ENCODE peak calls at places on chromosomes 7 and 10, in eight cellular contexts. One of them, this sample, is unnamed.

GRCh38 chr10:61898435-61898778 is 3.1 kb upstream of the ARID5B start:
- DNase-seq in mesothelial cell of epicardium: no peak
- DNase-seq in transverse colon: no peak
- DNase-seq in prostate gland: no peak
- DNase-seq in fibroblast of pulmonary artery: no peak
- DNase-seq in PC-3: peak
- DNase-seq in PC-9: no peak
- DNase-seq in kidney epithelial cell: no peak
- DNase-seq in this sample: no peak

GRCh38 chr7:47647213-47647985 is 65.5 kb upstream of the TNS3 start:
- DNase-seq in transverse colon: no peak
- DNase-seq in PC-3: no peak
- DNase-seq in kidney epithelial cell: no peak
- DNase-seq in fibroblast of pulmonary artery: no peak
- DNase-seq in PC-9: no peak
- DNase-seq in prostate gland: no peak
- DNase-seq in mesothelial cell of epicardium: no peak
- DNase-seq in this sample: no peak

GRCh38 chr7:148819697-148820332 is 64.3 kb downstream of the EZH2 start:
- DNase-seq in mesothelial cell of epicardium: no peak
- DNase-seq in kidney epithelial cell: no peak
- DNase-seq in PC-3: peak
- DNase-seq in prostate gland: no peak
- DNase-seq in transverse colon: no peak
- DNase-seq in fibroblast of pulmonary artery: peak
- DNase-seq in PC-9: peak
- DNase-seq in this sample: no peak

GRCh38 chr10:44267007-44267406 is 117.9 kb downstream of the CXCL12 start:
- DNase-seq in PC-9: no peak
- DNase-seq in mesothelial cell of epicardium: no peak
- DNase-seq in PC-3: no peak
- DNase-seq in fibroblast of pulmonary artery: no peak
- DNase-seq in transverse colon: no peak
- DNase-seq in prostate gland: no peak
- DNase-seq in kidney epithelial cell: no peak
- DNase-seq in this sample: no peak

GRCh38 chr10:29157321-29157720 is 131.5 kb upstream of the LYZL1 start:
- DNase-seq in PC-9: no peak
- DNase-seq in mesothelial cell of epicardium: no peak
- DNase-seq in fibroblast of pulmonary artery: no peak
- DNase-seq in prostate gland: no peak
- DNase-seq in transverse colon: no peak
- DNase-seq in kidney epithelial cell: no peak
- DNase-seq in PC-3: no peak
- DNase-seq in this sample: no peak

GRCh38 chr7:92815412-92815811 is 21.0 kb downstream of the CDK6 start:
- DNase-seq in transverse colon: no peak
- DNase-seq in prostate gland: no peak
- DNase-seq in PC-3: no peak
- DNase-seq in PC-9: no peak
- DNase-seq in mesothelial cell of epicardium: no peak
- DNase-seq in kidney epithelial cell: no peak
- DNase-seq in fibroblast of pulmonary artery: no peak
- DNase-seq in this sample: no peak

GRCh38 chr10:93063977-93064660 is 3.5 kb downstream of the CYP26C1 start:
- DNase-seq in fibroblast of pulmonary artery: no peak
- DNase-seq in PC-3: no peak
- DNase-seq in kidney epithelial cell: no peak
- DNase-seq in PC-9: no peak
- DNase-seq in transverse colon: no peak
- DNase-seq in mesothelial cell of epicardium: no peak
- DNase-seq in prostate gland: no peak
- DNase-seq in this sample: no peak

GRCh38 chr7:10918093-10918590 is 55.5 kb upstream of the PHF14 start:
- DNase-seq in PC-9: no peak
- DNase-seq in kidney epithelial cell: no peak
- DNase-seq in prostate gland: no peak
- DNase-seq in fibroblast of pulmonary artery: no peak
- DNase-seq in mesothelial cell of epicardium: no peak
- DNase-seq in PC-3: no peak
- DNase-seq in transverse colon: no peak
- DNase-seq in this sample: no peak

GRCh38 chr7:95545666-95546065 is 50.6 kb downstream of the PDK4 start:
- DNase-seq in mesothelial cell of epicardium: no peak
- DNase-seq in prostate gland: no peak
- DNase-seq in fibroblast of pulmonary artery: no peak
- DNase-seq in PC-9: no peak
- DNase-seq in PC-3: no peak
- DNase-seq in kidney epithelial cell: no peak
- DNase-seq in transverse colon: no peak
- DNase-seq in this sample: no peak

GRCh38 chr7:123905714-123906113 is 19.3 kb upstream of the SPAM1 start:
- DNase-seq in prostate gland: no peak
- DNase-seq in transverse colon: no peak
- DNase-seq in kidney epithelial cell: no peak
- DNase-seq in fibroblast of pulmonary artery: no peak
- DNase-seq in mesothelial cell of epicardium: no peak
- DNase-seq in PC-3: no peak
- DNase-seq in PC-9: no peak
- DNase-seq in this sample: no peak

GRCh38 chr7:22665816-22666375 is 61.1 kb upstream of the IL6 start:
- DNase-seq in PC-9: peak
- DNase-seq in PC-3: peak
- DNase-seq in transverse colon: no peak
- DNase-seq in prostate gland: no peak
- DNase-seq in mesothelial cell of epicardium: no peak
- DNase-seq in kidney epithelial cell: no peak
- DNase-seq in fibroblast of pulmonary artery: no peak
- DNase-seq in this sample: no peak

GRCh38 chr10:93386496-93387369 is 95.4 kb downstream of the MYOF start:
- DNase-seq in fibroblast of pulmonary artery: no peak
- DNase-seq in kidney epithelial cell: no peak
- DNase-seq in PC-9: no peak
- DNase-seq in transverse colon: no peak
- DNase-seq in PC-3: no peak
- DNase-seq in mesothelial cell of epicardium: no peak
- DNase-seq in prostate gland: no peak
- DNase-seq in this sample: no peak

GRCh38 chr7:1136841-1137516 is 23.0 kb downstream of the ZFAND2A start:
- DNase-seq in fibroblast of pulmonary artery: no peak
- DNase-seq in PC-9: no peak
- DNase-seq in kidney epithelial cell: no peak
- DNase-seq in mesothelial cell of epicardium: no peak
- DNase-seq in PC-3: peak
- DNase-seq in prostate gland: no peak
- DNase-seq in transverse colon: no peak
- DNase-seq in this sample: no peak

GRCh38 chr7:30708983-30709382 is 26.7 kb upstream of the CRHR2 start:
- DNase-seq in transverse colon: no peak
- DNase-seq in kidney epithelial cell: no peak
- DNase-seq in prostate gland: no peak
- DNase-seq in PC-3: no peak
- DNase-seq in mesothelial cell of epicardium: no peak
- DNase-seq in fibroblast of pulmonary artery: peak
- DNase-seq in PC-9: no peak
- DNase-seq in this sample: no peak

GRCh38 chr7:155211761-155212160 is 85.9 kb upstream of the INSIG1 start:
- DNase-seq in fibroblast of pulmonary artery: no peak
- DNase-seq in mesothelial cell of epicardium: no peak
- DNase-seq in prostate gland: no peak
- DNase-seq in kidney epithelial cell: no peak
- DNase-seq in PC-9: no peak
- DNase-seq in PC-3: no peak
- DNase-seq in transverse colon: no peak
- DNase-seq in this sample: no peak

GRCh38 chr7:128874140-128875031 is 11.7 kb downstream of the ATP6V1F start:
- DNase-seq in transverse colon: peak
- DNase-seq in mesothelial cell of epicardium: no peak
- DNase-seq in prostate gland: no peak
- DNase-seq in fibroblast of pulmonary artery: no peak
- DNase-seq in PC-9: no peak
- DNase-seq in kidney epithelial cell: no peak
- DNase-seq in PC-3: peak
- DNase-seq in this sample: no peak

GRCh38 chr7:158295966-158296797 is 291.4 kb downstream of the PTPRN2 start:
- DNase-seq in mesothelial cell of epicardium: no peak
- DNase-seq in fibroblast of pulmonary artery: no peak
- DNase-seq in kidney epithelial cell: no peak
- DNase-seq in transverse colon: no peak
- DNase-seq in PC-3: no peak
- DNase-seq in PC-9: no peak
- DNase-seq in prostate gland: no peak
- DNase-seq in this sample: no peak

GRCh38 chr7:155001756-155002410 is 1.0 kb downstream of the PAXIP1 start:
- DNase-seq in kidney epithelial cell: no peak
- DNase-seq in PC-3: peak
- DNase-seq in prostate gland: no peak
- DNase-seq in PC-9: no peak
- DNase-seq in transverse colon: no peak
- DNase-seq in mesothelial cell of epicardium: no peak
- DNase-seq in fibroblast of pulmonary artery: peak
- DNase-seq in this sample: no peak

GRCh38 chr7:149707448-149707886 is 65.9 kb downstream of the ZNF467 start:
- DNase-seq in PC-9: peak
- DNase-seq in PC-3: peak
- DNase-seq in transverse colon: no peak
- DNase-seq in mesothelial cell of epicardium: no peak
- DNase-seq in fibroblast of pulmonary artery: no peak
- DNase-seq in prostate gland: no peak
- DNase-seq in kidney epithelial cell: no peak
- DNase-seq in this sample: no peak

GRCh38 chr10:23556727-23557440 is 118.0 kb downstream of the OTUD1 start:
- DNase-seq in PC-9: no peak
- DNase-seq in prostate gland: no peak
- DNase-seq in mesothelial cell of epicardium: no peak
- DNase-seq in kidney epithelial cell: peak
- DNase-seq in transverse colon: no peak
- DNase-seq in fibroblast of pulmonary artery: peak
- DNase-seq in PC-3: peak
- DNase-seq in this sample: no peak

GRCh38 chr7:37047260-37047659 is 323.0 kb upstream of the AOAH start:
- DNase-seq in transverse colon: no peak
- DNase-seq in fibroblast of pulmonary artery: no peak
- DNase-seq in prostate gland: no peak
- DNase-seq in kidney epithelial cell: no peak
- DNase-seq in PC-3: peak
- DNase-seq in mesothelial cell of epicardium: no peak
- DNase-seq in PC-9: peak
- DNase-seq in this sample: no peak

GRCh38 chr7:20330176-20330796 is 414 bp upstream of the ITGB8 start:
- DNase-seq in mesothelial cell of epicardium: peak
- DNase-seq in fibroblast of pulmonary artery: peak
- DNase-seq in PC-3: peak
- DNase-seq in transverse colon: peak
- DNase-seq in kidney epithelial cell: peak
- DNase-seq in prostate gland: peak
- DNase-seq in PC-9: peak
- DNase-seq in this sample: no peak

GRCh38 chr10:127911218-127911866 is 4.4 kb downstream of the PTPRE start:
- DNase-seq in fibroblast of pulmonary artery: no peak
- DNase-seq in prostate gland: no peak
- DNase-seq in transverse colon: no peak
- DNase-seq in kidney epithelial cell: no peak
- DNase-seq in mesothelial cell of epicardium: no peak
- DNase-seq in PC-9: no peak
- DNase-seq in PC-3: no peak
- DNase-seq in this sample: no peak

GRCh38 chr7:82284936-82285519 is 158.5 kb downstream of the CACNA2D1 start:
- DNase-seq in prostate gland: no peak
- DNase-seq in mesothelial cell of epicardium: no peak
- DNase-seq in fibroblast of pulmonary artery: no peak
- DNase-seq in PC-9: no peak
- DNase-seq in PC-3: no peak
- DNase-seq in kidney epithelial cell: no peak
- DNase-seq in transverse colon: no peak
- DNase-seq in this sample: no peak

GRCh38 chr7:118918556-118918955 is 694.1 kb downstream of the ANKRD7 start:
- DNase-seq in kidney epithelial cell: peak
- DNase-seq in PC-9: peak
- DNase-seq in PC-3: peak
- DNase-seq in transverse colon: no peak
- DNase-seq in mesothelial cell of epicardium: no peak
- DNase-seq in fibroblast of pulmonary artery: peak
- DNase-seq in prostate gland: no peak
- DNase-seq in this sample: peak
- TF ChIP-seq CTCF in kidney epithelial cell: peak
- TF ChIP-seq CTCF in PC-9: peak
- TF ChIP-seq CTCF in PC-3: peak
- TF ChIP-seq CTCF in transverse colon: no peak
- TF ChIP-seq CTCF in mesothelial cell of epicardium: no peak
- TF ChIP-seq CTCF in fibroblast of pulmonary artery: no peak
- TF ChIP-seq CTCF in prostate gland: no peak
- TF ChIP-seq CTCF in this sample: peak

GRCh38 chr10:84574101-84574500 is 245.7 kb downstream of the CCSER2 start:
- DNase-seq in kidney epithelial cell: no peak
- DNase-seq in mesothelial cell of epicardium: no peak
- DNase-seq in transverse colon: no peak
- DNase-seq in prostate gland: no peak
- DNase-seq in PC-9: no peak
- DNase-seq in PC-3: peak
- DNase-seq in fibroblast of pulmonary artery: no peak
- DNase-seq in this sample: no peak
- TF ChIP-seq CTCF in kidney epithelial cell: no peak
- TF ChIP-seq CTCF in mesothelial cell of epicardium: no peak
- TF ChIP-seq CTCF in transverse colon: no peak
- TF ChIP-seq CTCF in prostate gland: no peak
- TF ChIP-seq CTCF in PC-9: peak
- TF ChIP-seq CTCF in PC-3: peak
- TF ChIP-seq CTCF in fibroblast of pulmonary artery: peak
- TF ChIP-seq CTCF in this sample: no peak

GRCh38 chr7:100687740-100688592 is 6.1 kb downstream of the GIGYF1 start:
- DNase-seq in prostate gland: no peak
- DNase-seq in fibroblast of pulmonary artery: no peak
- DNase-seq in PC-9: no peak
- DNase-seq in mesothelial cell of epicardium: no peak
- DNase-seq in PC-3: no peak
- DNase-seq in kidney epithelial cell: no peak
- DNase-seq in transverse colon: no peak
- DNase-seq in this sample: peak
- TF ChIP-seq CTCF in prostate gland: no peak
- TF ChIP-seq CTCF in fibroblast of pulmonary artery: no peak
- TF ChIP-seq CTCF in PC-9: no peak
- TF ChIP-seq CTCF in mesothelial cell of epicardium: no peak
- TF ChIP-seq CTCF in PC-3: no peak
- TF ChIP-seq CTCF in kidney epithelial cell: no peak
- TF ChIP-seq CTCF in transverse colon: no peak
- TF ChIP-seq CTCF in this sample: no peak

DNA sequence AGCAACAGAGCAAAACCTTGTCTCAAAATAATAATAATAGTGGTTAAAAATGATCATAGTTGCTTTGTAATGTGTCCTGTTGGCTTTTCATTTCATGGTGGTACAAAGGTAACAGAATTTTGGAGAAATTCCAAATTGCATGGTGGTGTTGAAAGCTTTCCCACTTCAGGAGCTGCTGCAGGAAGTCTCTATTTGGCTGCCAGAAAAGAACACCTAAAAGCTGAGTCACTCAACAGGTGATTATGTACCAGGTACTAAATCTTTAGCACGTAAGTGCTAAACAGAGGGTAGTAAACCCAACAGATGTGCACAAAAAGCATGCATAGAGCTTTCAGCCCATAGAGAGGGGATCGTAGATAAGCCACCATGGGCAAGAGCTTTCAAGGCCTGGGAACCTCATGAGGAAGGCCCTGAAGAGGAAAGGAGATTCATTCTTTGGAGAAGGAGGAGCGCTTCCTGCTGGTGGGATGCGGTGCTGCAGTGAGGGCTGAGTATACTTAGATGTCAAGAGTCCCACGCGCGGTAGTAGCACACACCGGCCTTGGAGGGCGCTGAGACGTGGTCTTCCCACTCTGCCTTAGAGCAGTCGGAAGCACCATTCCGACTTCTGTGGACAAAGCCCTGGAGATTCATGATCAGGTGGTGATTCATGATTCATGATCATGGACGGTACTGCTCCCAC is 118.7 kb downstream of the RALA start:
- DNase-seq in PC-9: peak
- DNase-seq in mesothelial cell of epicardium: no peak
- DNase-seq in kidney epithelial cell: no peak
- DNase-seq in prostate gland: no peak
- DNase-seq in PC-3: peak
- DNase-seq in transverse colon: peak
- DNase-seq in fibroblast of pulmonary artery: peak
- DNase-seq in this sample: peak
- TF ChIP-seq CTCF in PC-9: peak
- TF ChIP-seq CTCF in mesothelial cell of epicardium: peak
- TF ChIP-seq CTCF in kidney epithelial cell: peak
- TF ChIP-seq CTCF in prostate gland: no peak
- TF ChIP-seq CTCF in PC-3: peak
- TF ChIP-seq CTCF in transverse colon: peak
- TF ChIP-seq CTCF in fibroblast of pulmonary artery: peak
- TF ChIP-seq CTCF in this sample: peak

This sample was measured in D721Med.